ENCODE peak calls at places on chromosomes 7 and 10, in nine cellular contexts. E is left ventricle myocardium inferior; T is sigmoid colon; U is CD4-positive, CD25-positive, alpha-beta regulatory T cell; I is ovary; M is CD8-positive, alpha-beta memory T cell; C is psoas muscle; G is HCT116; Z is PC-3. X is an unnamed sample. For H3K36me3, the result is how much of the 10 kb centered on the place peaks cover.

GRCh38 chr7:13538669-13539068 is 450.8 kb downstream of the ETV1 start:
- DNase-seq in E (no peak), T (no peak), U (no peak), I (no peak), M (no peak), C (no peak), G (no peak), Z (peak), X (peak)

GRCh38 chr7:157436763-157437480 is 100.1 kb downstream of the DNAJB6 start:
- DNase-seq in E (no peak), T (peak), U (no peak), I (no peak), M (no peak), C (no peak), G (no peak), Z (no peak), X (no peak)

GRCh38 chr10:100816671-100817070 is 71.3 kb downstream of the PAX2 start:
- DNase-seq in E (no peak), T (no peak), U (no peak), I (no peak), M (no peak), C (no peak), G (no peak), Z (no peak), X (no peak)

GRCh38 chr7:116988363-116988989 is 35.2 kb downstream of the ST7 start:
- DNase-seq in E (no peak), T (no peak), U (no peak), I (no peak), M (no peak), C (no peak), G (no peak), Z (peak), X (no peak)

GRCh38 chr10:6083523-6084475 is 5.0 kb upstream of the RBM17 start:
- DNase-seq in E (no peak), T (no peak), U (peak), I (no peak), M (peak), C (no peak), G (no peak), Z (no peak), X (no peak)

GRCh38 chr10:767211-767610 is 77.7 kb upstream of the DIP2C start:
- DNase-seq in E (no peak), T (no peak), U (no peak), I (no peak), M (no peak), C (no peak), G (no peak), Z (no peak), X (no peak)

GRCh38 chr7:102280521-102280920 is 6.1 kb upstream of the SH2B2 start:
- DNase-seq in E (no peak), T (no peak), U (no peak), I (no peak), M (no peak), C (no peak), G (no peak), Z (no peak), X (no peak)

GRCh38 chr10:43595739-43596298 is 10.4 kb upstream of the ZNF485 start:
- DNase-seq in E (no peak), T (no peak), U (no peak), I (no peak), M (no peak), C (no peak), G (no peak), Z (no peak), X (no peak)

GRCh38 chr10:4684434-4684833 is 141.6 kb upstream of the AKR1E2 start:
- DNase-seq in E (no peak), T (no peak), U (no peak), I (no peak), M (no peak), C (no peak), G (no peak), Z (peak), X (no peak)

GRCh38 chr7:81210092-81211064 is 291.5 kb upstream of the SEMA3C start:
- DNase-seq in E (no peak), T (no peak), U (no peak), I (no peak), M (no peak), C (no peak), G (no peak), Z (peak), X (peak)

GRCh38 chr10:48445932-48446331 is 139.5 kb downstream of the MAPK8 start:
- DNase-seq in E (no peak), T (no peak), U (no peak), I (no peak), M (no peak), C (no peak), G (no peak), Z (no peak), X (no peak)

GRCh38 chr7:138459300-138460175 is 521 bp upstream of the TRIM24 start:
- DNase-seq in E (peak), T (peak), U (no peak), I (no peak), M (peak), C (no peak), G (peak), Z (peak), X (peak)

GRCh38 chr10:13201132-13201531 is 33.0 kb downstream of the UCMA start:
- DNase-seq in E (no peak), T (no peak), U (no peak), I (no peak), M (no peak), C (no peak), G (no peak), Z (peak), X (no peak)

GRCh38 chr10:13206091-13206490 is 28.1 kb downstream of the UCMA start:
- DNase-seq in E (no peak), T (no peak), U (no peak), I (no peak), M (no peak), C (no peak), G (no peak), Z (no peak), X (no peak)

DNA sequence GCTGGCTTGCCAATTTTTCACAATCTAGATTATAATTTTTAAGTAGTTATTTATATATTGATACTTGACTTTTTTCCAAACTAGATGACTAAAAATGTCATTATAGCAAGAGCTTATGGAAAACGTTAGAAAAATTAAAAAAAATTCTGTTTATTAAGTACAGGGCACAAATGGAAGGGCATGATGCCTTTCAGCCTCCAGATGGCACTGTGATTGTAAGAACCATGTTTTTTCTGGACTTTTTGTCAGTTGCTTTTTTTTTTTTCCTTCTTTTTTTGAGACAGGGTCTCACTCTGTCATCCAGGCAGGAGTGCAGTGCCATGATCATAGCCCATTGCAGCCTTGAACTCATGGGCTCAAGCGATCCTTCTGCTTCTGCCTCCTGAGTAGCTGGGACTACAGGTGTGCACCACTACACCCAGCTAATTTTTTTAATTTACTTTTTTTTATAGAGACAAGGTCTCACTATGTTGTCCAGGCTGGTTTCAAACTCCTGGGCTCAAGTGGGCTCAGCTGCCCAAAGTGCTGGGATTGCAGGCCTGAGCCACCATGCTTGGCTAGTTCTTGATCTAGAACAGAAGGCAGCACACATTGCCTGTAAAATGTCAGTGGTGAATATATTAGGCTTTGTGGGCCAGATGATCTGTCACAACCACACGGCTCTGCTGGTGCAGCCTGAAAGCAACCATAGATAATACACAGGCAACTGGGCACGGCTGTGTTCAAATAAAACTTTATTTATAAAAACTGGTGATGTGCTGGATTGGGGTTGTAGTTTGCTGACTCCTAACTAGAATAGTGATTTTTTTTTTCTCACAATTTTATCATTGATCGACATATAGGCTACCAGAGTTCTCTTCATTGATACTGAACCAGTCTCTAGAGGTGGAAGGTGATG is 27.4 kb downstream of the UCMA start:
- DNase-seq in E (no peak), T (no peak), U (no peak), I (no peak), M (no peak), C (no peak), G (peak), Z (peak), X (peak)
- H3K36me3 ChIP-seq in E (under half), T (under half), U (under half), I (under half), M (under half), C (under half), G (half or more), Z (under half), X (under half)

DNA sequence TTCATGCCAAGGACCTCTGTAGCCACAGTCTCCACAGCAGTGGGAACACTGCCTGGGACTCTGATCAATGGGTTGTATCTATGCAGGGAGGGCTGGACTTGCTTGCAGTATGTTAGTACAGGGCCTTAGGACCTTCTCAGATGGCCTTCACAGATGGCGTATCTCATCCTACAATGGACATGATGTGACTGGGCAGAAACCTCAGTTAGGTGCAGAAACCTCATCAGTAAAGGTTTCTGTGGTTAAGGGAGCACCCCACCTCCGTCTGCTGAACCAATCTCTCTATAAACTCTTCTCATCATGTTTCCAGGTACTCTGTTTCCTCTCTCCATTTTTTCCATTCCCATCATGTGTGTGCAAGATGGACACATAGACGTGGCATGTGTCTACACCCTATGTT is 154.9 kb downstream of the EVX1 start:
- DNase-seq in E (no peak), T (no peak), U (no peak), I (no peak), M (no peak), C (no peak), G (no peak), Z (no peak), X (no peak)
- H3K4me3 ChIP-seq in E (no peak), T (no peak), U (no peak), I (no peak), M (no peak), C (no peak), G (no peak), Z (no peak), X (no peak)

DNA sequence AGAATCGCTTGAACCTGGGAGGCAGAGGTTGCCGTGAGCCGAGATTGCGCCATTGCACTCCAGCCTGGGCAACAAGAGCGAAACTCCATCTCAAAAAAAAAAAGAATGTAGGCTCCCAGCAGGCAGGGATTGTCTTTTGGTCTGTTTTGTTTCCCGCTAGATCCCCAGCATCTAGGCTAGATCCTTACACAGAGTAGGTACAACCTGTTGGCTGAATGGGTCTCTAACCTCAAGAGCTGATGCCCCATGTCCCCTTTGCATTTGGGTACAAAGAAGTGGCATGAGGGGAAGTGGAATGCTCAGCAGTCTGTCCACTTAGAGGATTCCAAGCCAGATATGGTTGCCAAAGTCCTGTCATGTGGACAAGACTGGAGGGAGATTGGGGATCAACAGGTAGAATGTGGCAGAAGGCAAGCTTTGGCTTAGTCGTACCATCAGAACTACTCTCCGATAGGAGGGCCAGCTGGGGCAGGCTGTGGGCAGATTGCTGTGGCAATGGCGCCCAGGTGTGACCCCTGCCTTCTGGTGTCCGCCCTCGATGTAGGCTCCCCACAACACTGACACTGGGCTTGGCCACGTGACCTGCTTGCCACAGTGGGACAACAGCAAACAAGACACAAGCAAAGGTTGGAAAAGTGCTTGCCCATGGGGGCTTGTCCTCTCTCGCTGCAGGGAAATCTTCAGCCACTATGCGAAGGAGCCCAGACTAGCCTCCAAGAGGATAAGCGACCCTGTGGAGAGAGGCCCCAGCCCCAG is 21.4 kb downstream of the LEP start:
- DNase-seq in E (no peak), T (no peak), U (no peak), I (no peak), M (no peak), C (no peak), G (no peak), Z (no peak), X (no peak)
- H3K36me3 ChIP-seq in E (under half), T (under half), U (under half), I (under half), M (under half), C (under half), G (under half), Z (under half), X (under half)

DNA sequence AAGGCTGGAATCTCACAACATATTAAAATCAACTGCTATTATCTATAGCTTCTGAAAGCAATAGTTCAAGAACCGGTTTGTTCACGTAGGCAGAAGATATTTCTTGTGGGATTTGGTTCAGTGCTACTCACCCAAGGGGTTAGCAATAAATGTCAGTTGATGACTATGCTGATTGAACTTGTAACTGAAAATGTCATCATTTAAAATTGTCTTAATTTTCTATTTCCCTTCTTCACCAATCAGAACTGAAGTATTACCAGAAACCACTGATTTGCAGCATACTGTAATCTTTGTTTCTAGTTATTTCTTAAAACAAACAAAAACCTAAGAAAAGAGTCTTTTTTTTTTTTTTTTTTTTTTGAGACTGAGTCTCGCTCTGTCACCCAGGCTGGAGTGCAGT is 46.1 kb downstream of the CPEB3 start:
- DNase-seq in E (no peak), T (no peak), U (no peak), I (no peak), M (no peak), C (no peak), G (no peak), Z (peak), X (no peak)
- H3K4me3 ChIP-seq in E (no peak), T (no peak), U (no peak), I (no peak), M (no peak), C (no peak), G (no peak), Z (no peak), X (no peak)

X was measured in cardiac muscle cell.